ENCODE peak calls at places on chromosomes 3 and 15, in nine cellular contexts. B is AG09309, P is astrocyte of the spinal cord, O is cardiac muscle cell, V is IMR-90, S is sigmoid colon, I is progenitor cell of endocrine pancreas, J is BJ, N is nephron progenitor cell. M is an unnamed sample.

GRCh38 chr3:141959531-141959920 is 83.1 kb downstream of the ATP1B3 start:
- DNase-seq in V (no peak), N (no peak), J (no peak), P (no peak), I (no peak), S (no peak), B (no peak), O (no peak), M (no peak)

GRCh38 chr15:30791239-30791638 is 112.5 kb upstream of the FAN1 start:
- DNase-seq in V (no peak), O (no peak), P (no peak), I (no peak), B (no peak), S (no peak), J (no peak), N (peak; percentile 15), M (peak; percentile 34)

GRCh38 chr15:67967871-67968423 is 86.2 kb upstream of the PIAS1 start:
- DNase-seq in O (peak; percentile 79), N (peak; percentile 91), P (peak; percentile 50), I (peak; percentile 52), J (peak; percentile 19), B (no peak), S (peak; percentile 93), V (peak; percentile 47), M (peak; percentile 89)

GRCh38 chr3:124834723-124835718 is 52.1 kb downstream of the ITGB5 start:
- DNase-seq in P (peak; percentile 93), V (peak; percentile 98), O (peak; percentile 86), N (peak; percentile 23), J (no peak), I (peak; percentile 20), B (no peak), S (peak; percentile 78), M (peak; percentile 80)

GRCh38 chr3:123623346-123623880 is 38.6 kb upstream of the HACD2 start:
- DNase-seq in P (no peak), B (no peak), V (peak; percentile 66), J (no peak), O (no peak), S (no peak), N (no peak), I (no peak), M (no peak)

GRCh38 chr3:83928391-83928790 is 1030.4 kb upstream of the CADM2 start:
- DNase-seq in S (no peak), N (no peak), B (no peak), P (no peak), I (no peak), V (no peak), J (no peak), O (no peak), M (no peak)

GRCh38 chr15:35137175-35137574 is 52.1 kb upstream of the NANOGP8 start:
- DNase-seq in V (no peak), O (no peak), S (no peak), B (no peak), N (no peak), I (no peak), J (no peak), P (no peak), M (no peak)

GRCh38 chr15:33293619-33294309 is 17.0 kb upstream of the RYR3 start:
- DNase-seq in O (peak; percentile 11), S (no peak), N (peak; percentile 5), I (no peak), B (no peak), J (no peak), P (peak; percentile 38), V (no peak), M (no peak)

GRCh38 chr3:50586763-50587070 is 17.4 kb downstream of the HEMK1 start:
- DNase-seq in S (no peak), V (no peak), I (no peak), B (no peak), O (no peak), P (no peak), J (no peak), N (no peak), M (no peak)

GRCh38 chr3:138089091-138089490 is 26.3 kb downstream of the DZIP1L start:
- DNase-seq in B (no peak), V (peak; percentile 80), P (peak; percentile 32), N (no peak), O (peak; percentile 43), S (no peak), J (no peak), I (no peak), M (no peak)

GRCh38 chr3:143957447-143957846 is 14.2 kb upstream of the DIPK2A start:
- DNase-seq in B (no peak), S (no peak), V (no peak), P (no peak), J (no peak), I (no peak), N (no peak), O (no peak), M (no peak)

GRCh38 chr3:148202386-148202785 is 495.3 kb upstream of the AGTR1 start:
- DNase-seq in I (no peak), N (no peak), P (no peak), V (no peak), S (no peak), B (no peak), J (no peak), O (no peak), M (no peak)
- TF ChIP-seq CTCF in I (peak; percentile 28), N (no peak), P (peak; percentile 20), V (no peak), S (no peak), B (no peak), J (no peak), O (no peak), M (no peak)

GRCh38 chr3:9876991-9877390 is 3.1 kb downstream of the CIDEC start:
- DNase-seq in N (no peak), P (no peak), B (no peak), V (no peak), S (no peak), I (no peak), O (no peak), J (no peak), M (no peak)
- TF ChIP-seq CTCF in N (no peak), P (no peak), B (no peak), V (no peak), S (no peak), I (no peak), O (no peak), J (no peak), M (no peak)

GRCh38 chr3:170989100-170989648 is 37.3 kb downstream of the SLC2A2 start:
- DNase-seq in B (no peak), I (no peak), P (no peak), J (no peak), S (no peak), V (no peak), O (no peak), N (no peak), M (no peak)

GRCh38 chr3:170992854-170993253 is 33.7 kb downstream of the SLC2A2 start:
- DNase-seq in I (no peak), O (no peak), P (peak; percentile 29), V (peak; percentile 35), S (no peak), N (no peak), B (no peak), J (no peak), M (no peak)

GRCh38 chr3:170985304-170985703 is 41.2 kb downstream of the SLC2A2 start:
- DNase-seq in J (no peak), B (no peak), N (no peak), V (no peak), O (no peak), I (no peak), P (no peak), S (no peak), M (no peak)

GRCh38 chr3:170991664-170992063 is 34.9 kb downstream of the SLC2A2 start:
- DNase-seq in P (no peak), J (no peak), O (no peak), B (no peak), V (no peak), S (no peak), N (no peak), I (no peak), M (no peak)

GRCh38 chr3:170988378-170988777 is 38.1 kb downstream of the SLC2A2 start:
- DNase-seq in N (no peak), B (no peak), J (no peak), I (no peak), V (no peak), O (no peak), S (no peak), P (no peak), M (no peak)
- TF ChIP-seq CTCF in N (no peak), B (no peak), J (no peak), I (no peak), V (no peak), O (no peak), S (no peak), P (no peak), M (no peak)

DNA sequence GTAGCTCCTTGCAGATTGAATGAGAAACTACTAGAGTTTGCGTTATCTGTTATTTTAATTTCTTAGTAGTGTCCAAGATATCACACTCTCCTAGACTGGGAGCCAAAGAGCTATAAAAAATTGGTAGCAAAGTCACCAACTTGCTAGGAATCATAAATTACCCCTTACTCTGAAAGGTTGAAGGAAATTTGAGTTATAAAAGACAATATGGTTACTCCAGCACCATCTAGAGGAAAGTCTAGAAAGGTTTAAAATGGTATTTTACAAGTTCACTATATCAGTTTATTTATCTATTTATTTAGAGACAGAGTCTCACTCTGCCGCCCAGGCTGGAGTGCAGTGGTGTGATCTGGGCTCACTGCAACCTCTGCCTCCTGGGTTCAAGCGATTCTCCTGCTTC is 121.6 kb downstream of the RBPMS2 start:
- DNase-seq in I (no peak), V (peak; percentile 31), O (peak; percentile 49), P (peak; percentile 49), N (no peak), S (no peak), J (no peak), B (no peak), M (no peak)
- TF ChIP-seq CTCF in I (peak; percentile 39), V (peak; percentile 47), O (peak; percentile 34), P (peak; percentile 38), N (no peak), S (peak; percentile 10), J (peak; percentile 32), B (peak; percentile 28), M (peak; percentile 23)

GRCh38 chr3:81985996-81986723 is 224.7 kb upstream of the GBE1 start:
- DNase-seq in B (no peak), V (no peak), I (no peak), O (no peak), S (no peak), P (no peak), J (no peak), N (no peak), M (no peak)
- TF ChIP-seq CTCF in B (no peak), V (no peak), I (no peak), O (no peak), S (no peak), P (no peak), J (no peak), N (no peak), M (no peak)

M was measured in kidney.